ENCODE peak calls at places on chromosomes 3 and 15, in four cellular contexts. One of them, this sample, is unnamed.

GRCh38 chr15:90231028-90232017 is 2.4 kb downstream of the CIB1 start:
- DNase-seq in A549: no peak
- DNase-seq in AG09309: no peak
- DNase-seq in GM13976: peak; percentile 83
- DNase-seq in this sample: no peak

GRCh38 chr15:28140062-28140461 is 40.9 kb upstream of the OCA2 start:
- DNase-seq in A549: no peak
- DNase-seq in AG09309: no peak
- DNase-seq in GM13976: no peak
- DNase-seq in this sample: no peak

GRCh38 chr3:78868570-78868969 is 899.2 kb downstream of the ROBO1 start:
- DNase-seq in A549: no peak
- DNase-seq in AG09309: no peak
- DNase-seq in GM13976: no peak
- DNase-seq in this sample: no peak

GRCh38 chr15:74790080-74790916 is 8.4 kb downstream of the CSK start:
- DNase-seq in A549: no peak
- DNase-seq in AG09309: no peak
- DNase-seq in GM13976: peak; percentile 68
- DNase-seq in this sample: peak; percentile 82

GRCh38 chr3:167274141-167274874 is 105.8 kb downstream of the ZBBX start:
- DNase-seq in A549: no peak
- DNase-seq in AG09309: no peak
- DNase-seq in GM13976: no peak
- DNase-seq in this sample: no peak

GRCh38 chr3:139120336-139120971 is 75.8 kb upstream of the PRR23C start:
- DNase-seq in A549: no peak
- DNase-seq in AG09309: peak; percentile 42
- DNase-seq in GM13976: no peak
- DNase-seq in this sample: peak; percentile 18

GRCh38 chr15:78684645-78685044 is 43.6 kb upstream of the CHRNB4 start:
- DNase-seq in A549: no peak
- DNase-seq in AG09309: no peak
- DNase-seq in GM13976: no peak
- DNase-seq in this sample: no peak

GRCh38 chr3:180036092-180036677 is 552 bp downstream of the PEX5L start:
- DNase-seq in A549: no peak
- DNase-seq in AG09309: no peak
- DNase-seq in GM13976: no peak
- DNase-seq in this sample: no peak

GRCh38 chr3:113499081-113499480 is 15.9 kb downstream of the SPICE1 start:
- DNase-seq in A549: no peak
- DNase-seq in AG09309: no peak
- DNase-seq in GM13976: no peak
- DNase-seq in this sample: no peak

GRCh38 chr3:13796683-13797460 is 83.0 kb downstream of the WNT7A start:
- DNase-seq in A549: no peak
- DNase-seq in AG09309: no peak
- DNase-seq in GM13976: no peak
- DNase-seq in this sample: no peak

GRCh38 chr15:58873267-58873666 is 60.2 kb downstream of the SLTM start:
- DNase-seq in A549: no peak
- DNase-seq in AG09309: peak; percentile 23
- DNase-seq in GM13976: no peak
- DNase-seq in this sample: peak; percentile 9

GRCh38 chr3:132062535-132062934 is 27.7 kb upstream of the CPNE4 start:
- DNase-seq in A549: no peak
- DNase-seq in AG09309: no peak
- DNase-seq in GM13976: no peak
- DNase-seq in this sample: no peak

GRCh38 chr15:26628071-26628470 is 144.8 kb downstream of the GABRB3 start:
- DNase-seq in A549: peak; percentile 54
- DNase-seq in AG09309: no peak
- DNase-seq in GM13976: no peak
- DNase-seq in this sample: no peak

GRCh38 chr15:71639531-71639930 is 170.8 kb upstream of the NR2E3 start:
- DNase-seq in A549: no peak
- DNase-seq in AG09309: no peak
- DNase-seq in GM13976: no peak
- DNase-seq in this sample: no peak

GRCh38 chr3:168796339-168796738 is 700.6 kb upstream of the GOLIM4 start:
- DNase-seq in A549: no peak
- DNase-seq in AG09309: no peak
- DNase-seq in GM13976: no peak
- DNase-seq in this sample: no peak

GRCh38 chr3:169772530-169772950 is 656 bp upstream of the MYNN start:
- DNase-seq in A549: peak; percentile 56
- DNase-seq in AG09309: peak; percentile 45
- DNase-seq in GM13976: peak; percentile 53
- DNase-seq in this sample: peak; percentile 64

GRCh38 chr3:131804565-131805133 is 230.2 kb downstream of the CPNE4 start:
- DNase-seq in A549: no peak
- DNase-seq in AG09309: no peak
- DNase-seq in GM13976: no peak
- DNase-seq in this sample: no peak

GRCh38 chr3:157618075-157618760 is 115.0 kb upstream of the VEPH1 start:
- DNase-seq in A549: peak; percentile 37
- DNase-seq in AG09309: peak; percentile 45
- DNase-seq in GM13976: peak; percentile 58
- DNase-seq in this sample: peak; percentile 44

GRCh38 chr3:51637144-51637940 is 33.7 kb upstream of the TEX264 start:
- DNase-seq in A549: no peak
- DNase-seq in AG09309: no peak
- DNase-seq in GM13976: no peak
- DNase-seq in this sample: no peak

GRCh38 chr15:31267161-31268107 is 59.2 kb upstream of the KLF13 start:
- DNase-seq in A549: no peak
- DNase-seq in AG09309: no peak
- DNase-seq in GM13976: peak; percentile 29
- DNase-seq in this sample: no peak

GRCh38 chr15:97672586-97672985 is 287.9 kb upstream of the ARRDC4 start:
- DNase-seq in A549: no peak
- DNase-seq in AG09309: no peak
- DNase-seq in GM13976: no peak
- DNase-seq in this sample: no peak

GRCh38 chr3:154275965-154276364 is 48.3 kb downstream of the DHX36 start:
- DNase-seq in A549: no peak
- DNase-seq in AG09309: no peak
- DNase-seq in GM13976: no peak
- DNase-seq in this sample: no peak

GRCh38 chr3:62833538-62833937 is 41.7 kb downstream of the CADPS start:
- DNase-seq in A549: no peak
- DNase-seq in AG09309: no peak
- DNase-seq in GM13976: no peak
- DNase-seq in this sample: no peak
- TF ChIP-seq CTCF in A549: no peak
- TF ChIP-seq CTCF in AG09309: peak; percentile 66
- TF ChIP-seq CTCF in GM13976: no peak
- TF ChIP-seq CTCF in this sample: peak; percentile 49

DNA sequence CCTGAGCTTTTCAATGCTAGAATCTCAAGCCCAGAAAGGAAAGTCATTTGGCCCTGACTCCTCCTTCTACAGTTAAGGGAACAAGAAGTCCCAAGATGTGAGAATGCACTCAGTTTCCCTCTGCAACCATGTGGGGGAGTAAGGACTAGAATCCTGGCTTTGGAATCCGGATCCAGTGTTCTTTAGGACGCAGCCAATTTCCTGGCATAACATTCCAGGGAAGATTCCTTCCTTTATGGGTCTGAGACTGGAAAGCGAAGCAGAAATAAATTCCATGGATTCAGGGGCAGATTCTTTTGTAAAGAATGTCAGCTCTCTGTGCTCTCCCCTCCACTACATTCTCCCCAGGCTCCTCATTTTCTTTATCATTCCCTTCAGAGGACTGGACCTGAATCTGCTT is 151.8 kb upstream of the SOX14 start:
- DNase-seq in A549: no peak
- DNase-seq in AG09309: no peak
- DNase-seq in GM13976: no peak
- DNase-seq in this sample: no peak
- TF ChIP-seq CTCF in A549: no peak
- TF ChIP-seq CTCF in AG09309: no peak
- TF ChIP-seq CTCF in GM13976: no peak
- TF ChIP-seq CTCF in this sample: no peak

GRCh38 chr3:98991393-98991792 is 89.9 kb upstream of the DCBLD2 start:
- DNase-seq in A549: no peak
- DNase-seq in AG09309: no peak
- DNase-seq in GM13976: no peak
- DNase-seq in this sample: no peak
- TF ChIP-seq CTCF in A549: peak; percentile 26
- TF ChIP-seq CTCF in AG09309: peak; percentile 41
- TF ChIP-seq CTCF in GM13976: no peak
- TF ChIP-seq CTCF in this sample: peak; percentile 20

GRCh38 chr3:41508063-41508696 is 308.9 kb downstream of the CTNNB1 start:
- DNase-seq in A549: no peak
- DNase-seq in AG09309: no peak
- DNase-seq in GM13976: no peak
- DNase-seq in this sample: no peak
- TF ChIP-seq CTCF in A549: no peak
- TF ChIP-seq CTCF in AG09309: no peak
- TF ChIP-seq CTCF in GM13976: no peak
- TF ChIP-seq CTCF in this sample: no peak

DNA sequence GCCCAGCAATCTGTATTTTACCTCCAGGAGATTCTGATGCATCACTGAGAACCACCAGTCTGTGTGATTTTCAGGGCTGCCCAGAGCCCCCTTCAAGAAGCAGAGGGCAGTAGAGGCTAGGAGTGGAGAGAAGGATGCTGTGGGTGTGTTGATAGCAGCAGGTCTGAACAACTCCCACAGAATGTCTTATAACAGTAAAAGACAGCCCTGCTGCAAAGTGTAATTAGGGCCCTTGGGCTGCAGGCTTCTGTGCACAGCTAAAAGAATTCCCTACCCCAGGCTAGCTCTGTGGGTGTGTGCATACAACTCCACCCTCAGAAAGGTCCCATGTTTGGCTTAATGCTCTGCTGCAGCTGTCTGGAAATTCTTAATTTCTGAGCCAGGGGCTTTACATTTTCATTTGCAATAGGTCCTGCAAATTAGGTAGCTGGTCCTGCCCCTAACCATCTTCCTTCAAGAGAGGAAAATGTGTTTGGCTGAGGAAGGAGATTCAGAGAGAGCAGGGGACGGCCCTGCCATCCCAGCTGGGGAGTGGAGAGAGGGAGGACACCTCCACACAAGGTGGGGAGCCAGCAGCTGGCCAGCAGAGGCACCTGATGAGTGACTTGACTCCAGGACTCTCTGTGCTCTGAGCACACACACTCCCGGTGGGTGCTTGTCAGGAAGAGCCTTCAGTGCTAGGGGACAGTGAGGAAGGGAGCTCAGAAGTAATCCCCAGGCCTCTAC is 43.3 kb upstream of the RAB6B start:
- DNase-seq in A549: no peak
- DNase-seq in AG09309: no peak
- DNase-seq in GM13976: no peak
- DNase-seq in this sample: no peak
- TF ChIP-seq CTCF in A549: no peak
- TF ChIP-seq CTCF in AG09309: no peak
- TF ChIP-seq CTCF in GM13976: no peak
- TF ChIP-seq CTCF in this sample: peak; percentile 16

GRCh38 chr3:129971368-129972052 is 3.0 kb upstream of the TRH start:
- DNase-seq in A549: no peak
- DNase-seq in AG09309: no peak
- DNase-seq in GM13976: no peak
- DNase-seq in this sample: no peak
- TF ChIP-seq CTCF in A549: no peak
- TF ChIP-seq CTCF in AG09309: no peak
- TF ChIP-seq CTCF in GM13976: no peak
- TF ChIP-seq CTCF in this sample: no peak

This sample was measured in astrocyte of the cerebellum.